ENCODE peak calls at places on chromosomes 13 and 19, in four cellular contexts. F is uterus, W is right lobe of liver, K is heart left ventricle. X is an unnamed sample.

GRCh38 chr13:101752432-101752831 is 300.0 kb downstream of the ITGBL1 start:
- DNase-seq in F (no peak), W (no peak), K (no peak), X (no peak)

GRCh38 chr19:35845215-35846037 is 6.9 kb downstream of the NPHS1 start:
- DNase-seq in F (no peak), W (no peak), K (no peak), X (peak)

GRCh38 chr13:113548778-113549621 is 35.6 kb upstream of the TFDP1 start:
- DNase-seq in F (peak), W (no peak), K (no peak), X (no peak)

GRCh38 chr19:848457-848921 is 3.6 kb upstream of the ELANE start:
- DNase-seq in F (no peak), W (no peak), K (no peak), X (no peak)

GRCh38 chr13:100088648-100089601 is at the start of gene PCCA:
- DNase-seq in F (peak), W (peak), K (peak), X (peak)

GRCh38 chr19:8363803-8364771 is at the start of gene ANGPTL4:
- DNase-seq in F (peak), W (peak), K (peak), X (peak)

GRCh38 chr13:113245858-113246791 is 36.7 kb downstream of the CUL4A start:
- DNase-seq in F (no peak), W (no peak), K (no peak), X (no peak)

GRCh38 chr19:927044-927706 is 1.3 kb downstream of the ARID3A start:
- DNase-seq in F (peak), W (peak), K (peak), X (no peak)

GRCh38 chr19:35805518-35806102 is 7.0 kb downstream of the PRODH2 start:
- DNase-seq in F (no peak), W (no peak), K (no peak), X (no peak)

GRCh38 chr19:55069137-55069858 is 6.3 kb upstream of the RDH13 start:
- DNase-seq in F (no peak), W (no peak), K (no peak), X (peak)

GRCh38 chr13:113220141-113220598 is 10.8 kb downstream of the CUL4A start:
- DNase-seq in F (no peak), W (peak), K (no peak), X (no peak)

GRCh38 chr19:31979362-31979761 is 366.0 kb upstream of the ZNF507 start:
- DNase-seq in F (no peak), W (no peak), K (no peak), X (no peak)

GRCh38 chr19:43719378-43719868 is 3.5 kb downstream of the IRGC start:
- DNase-seq in F (no peak), W (no peak), K (no peak), X (no peak)

GRCh38 chr13:37488682-37489081 is 109.9 kb downstream of the POSTN start:
- DNase-seq in F (no peak), W (no peak), K (no peak), X (no peak)

GRCh38 chr13:80040219-80040976 is 300.5 kb downstream of the SPRY2 start:
- DNase-seq in F (no peak), W (no peak), K (no peak), X (no peak)

GRCh38 chr19:34574704-34575103 is 93.1 kb downstream of the WTIP start:
- DNase-seq in F (no peak), W (no peak), K (no peak), X (no peak)

GRCh38 chr19:46393456-46394397 is 19.6 kb downstream of the CCDC8 start:
- DNase-seq in F (no peak), W (no peak), K (no peak), X (no peak)

GRCh38 chr13:44191504-44192171 is 182.0 kb upstream of the SERP2 start:
- DNase-seq in F (peak), W (peak), K (peak), X (peak)

GRCh38 chr13:40933508-40933907 is 85.6 kb downstream of the ELF1 start:
- DNase-seq in F (no peak), W (no peak), K (no peak), X (peak)
- H3K27ac ChIP-seq in F (no peak), W (no peak), K (no peak), X (peak)

DNA sequence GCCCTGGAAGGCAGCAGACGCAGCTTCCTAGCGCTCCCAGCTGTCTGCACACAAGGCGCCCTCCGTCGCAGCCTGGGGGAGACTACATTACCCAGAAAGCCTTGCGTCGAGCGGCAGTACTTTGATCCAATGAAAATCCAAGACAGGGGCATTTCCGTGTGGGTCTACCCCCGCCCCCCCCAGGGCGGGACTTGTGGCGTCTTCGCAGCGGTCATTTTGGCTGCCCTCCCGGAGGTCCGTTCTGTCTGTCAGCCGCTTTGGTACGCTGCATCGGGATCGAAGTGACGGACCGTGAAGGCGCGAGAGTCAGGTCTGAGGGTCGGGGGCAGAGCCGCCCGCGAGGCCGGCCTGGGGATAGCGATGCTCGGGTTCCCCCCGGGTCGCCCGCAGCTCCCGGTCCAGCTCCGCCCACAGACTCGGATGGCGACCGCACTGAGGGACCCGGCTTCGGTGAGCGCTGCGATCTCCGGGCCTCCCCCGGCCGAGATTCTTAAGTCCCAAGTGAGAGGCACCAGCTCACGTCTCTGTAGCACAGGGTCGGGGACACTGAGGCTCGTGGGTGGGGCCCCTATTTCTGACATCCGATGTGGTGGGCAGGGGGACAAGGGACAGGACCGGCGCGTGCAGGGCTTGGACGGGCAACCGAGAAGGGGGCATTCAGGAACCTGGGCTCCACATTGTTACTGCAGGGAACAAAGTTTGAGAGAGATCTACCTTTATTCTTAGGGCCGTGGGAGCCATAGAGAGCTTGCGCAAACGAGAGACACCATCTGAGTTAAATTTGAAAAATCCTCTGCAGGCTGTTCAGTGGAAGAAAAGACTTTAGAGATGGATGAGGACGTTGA is at the start of gene ZNF211:
- DNase-seq in F (peak), W (peak), K (peak), X (peak)
- TF ChIP-seq CTCF in F (no peak), W (no peak), K (peak), X (no peak)

GRCh38 chr19:51703655-51704515 is 10.8 kb downstream of the SPACA6 start:
- DNase-seq in F (peak), W (peak), K (peak), X (peak)
- TF ChIP-seq POLR2A in F (peak), W (peak), K (peak), X (peak)

DNA sequence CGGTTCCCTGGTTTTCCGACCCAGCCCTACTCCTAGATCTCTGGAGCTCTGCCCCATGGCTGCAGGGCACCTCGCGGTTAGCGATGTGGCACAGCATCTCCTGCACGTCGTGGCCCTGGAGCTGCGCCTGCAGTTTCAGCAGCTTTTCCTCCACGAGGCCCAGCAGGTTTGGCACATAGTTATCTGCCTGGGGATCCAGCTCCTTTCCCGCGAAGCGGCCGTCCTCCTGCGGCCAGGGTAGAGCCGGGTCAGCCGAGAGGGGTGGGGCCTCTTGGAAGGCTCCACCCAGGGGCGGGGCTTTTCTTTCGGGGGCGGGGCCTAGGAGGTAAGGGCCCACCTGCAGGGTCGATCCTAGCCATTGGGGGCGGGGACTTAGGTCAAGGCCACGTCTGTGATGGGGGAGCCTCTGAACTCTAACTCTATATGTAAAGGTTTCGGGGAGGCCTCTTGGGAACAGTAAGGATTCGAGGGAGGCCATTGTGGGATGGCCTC is 2.5 kb upstream of the RGL3 start:
- DNase-seq in F (no peak), W (peak), K (peak), X (no peak)
- H3K27ac ChIP-seq in F (peak), W (no peak), K (no peak), X (no peak)

GRCh38 chr19:14135985-14136508 is 342 bp downstream of the ASF1B start:
- DNase-seq in F (no peak), W (no peak), K (no peak), X (no peak)

GRCh38 chr19:14138576-14139265 is 2.3 kb upstream of the ASF1B start:
- DNase-seq in F (no peak), W (no peak), K (no peak), X (no peak)

GRCh38 chr19:14135355-14135754 is 1.0 kb downstream of the ASF1B start:
- DNase-seq in F (no peak), W (no peak), K (no peak), X (no peak)

GRCh38 chr19:14139944-14140343 is 3.6 kb upstream of the ASF1B start:
- DNase-seq in F (no peak), W (no peak), K (no peak), X (no peak)

GRCh38 chr19:14136509-14137281 is at the start of gene ASF1B:
- DNase-seq in F (peak), W (peak), K (peak), X (peak)
- TF ChIP-seq CTCF in F (peak), W (peak), K (peak), X (peak)

DNA sequence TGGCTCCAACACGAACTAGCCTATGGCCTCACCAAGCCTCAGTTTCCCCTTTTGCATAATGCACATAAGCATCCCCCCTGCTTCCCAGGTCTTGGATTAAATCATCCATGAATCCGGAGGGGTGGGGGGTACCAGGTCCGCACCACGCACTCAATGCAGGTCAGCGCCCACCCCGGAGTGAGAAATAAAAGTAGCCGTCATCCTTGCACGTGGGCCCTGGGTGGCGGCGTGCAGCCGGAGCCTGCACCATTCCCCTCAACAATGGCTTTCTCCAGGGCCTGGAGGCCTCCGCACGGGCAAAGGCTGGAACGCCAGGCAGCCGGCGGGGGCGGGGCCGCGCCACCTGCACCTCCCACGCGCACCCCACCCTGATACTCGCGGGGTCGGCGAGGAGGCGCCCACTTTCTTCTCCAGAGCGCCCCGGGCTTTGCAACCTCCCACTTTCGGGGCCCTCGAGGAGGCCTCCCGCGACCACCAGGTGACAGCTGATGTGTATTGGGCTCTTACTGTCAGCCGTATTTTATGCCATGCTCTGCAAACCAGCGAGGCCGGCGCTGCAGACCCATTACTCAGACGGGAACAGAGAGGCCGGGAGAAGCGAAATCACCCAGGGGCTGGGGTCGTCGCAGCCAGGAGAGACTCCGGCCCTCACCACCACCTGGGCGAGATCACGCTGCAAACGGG is 767 bp upstream of the GADD45B start:
- DNase-seq in F (peak), W (peak), K (peak), X (peak)
- TF ChIP-seq POLR2A in F (no peak), W (peak), K (no peak), X (no peak)

GRCh38 chr13:21344662-21345176 is 114.4 kb downstream of the ZDHHC20 start:
- DNase-seq in F (no peak), W (no peak), K (no peak), X (no peak)
- H3K27ac ChIP-seq in F (no peak), W (no peak), K (peak), X (no peak)

GRCh38 chr13:97658556-97658955 is 224.6 kb downstream of the RAP2A start:
- DNase-seq in F (no peak), W (no peak), K (no peak), X (no peak)

GRCh38 chr13:97653741-97654140 is 219.8 kb downstream of the RAP2A start:
- DNase-seq in F (no peak), W (no peak), K (no peak), X (no peak)

GRCh38 chr13:97660488-97661086 is 226.6 kb downstream of the RAP2A start:
- DNase-seq in F (no peak), W (no peak), K (peak), X (no peak)

DNA sequence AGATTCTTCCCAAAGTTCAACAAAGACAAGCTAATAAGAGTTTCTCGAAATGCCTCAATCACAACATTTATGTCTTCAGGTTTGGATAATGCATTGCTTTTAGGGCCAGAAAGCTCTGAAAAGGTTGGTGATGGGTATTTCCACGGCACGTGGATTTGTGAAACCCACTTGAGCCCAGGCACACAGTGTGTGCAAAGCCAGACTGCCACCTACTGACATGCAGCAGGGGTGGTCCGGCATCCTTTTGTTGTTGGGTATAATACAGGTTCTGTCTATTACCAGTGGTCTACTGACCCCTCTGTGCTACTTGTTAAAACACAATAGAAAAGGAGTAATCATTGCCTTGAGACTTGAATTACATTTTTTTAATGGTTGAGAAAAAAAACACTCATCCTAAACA is 225.6 kb downstream of the RAP2A start:
- DNase-seq in F (no peak), W (no peak), K (peak), X (no peak)
- TF ChIP-seq CTCF in F (no peak), W (peak), K (peak), X (no peak)

GRCh38 chr19:17088552-17088951 is 13.0 kb downstream of the MYO9B start:
- DNase-seq in F (no peak), W (no peak), K (no peak), X (no peak)

GRCh38 chr19:17090501-17091074 is 15.0 kb downstream of the MYO9B start:
- DNase-seq in F (no peak), W (no peak), K (no peak), X (peak)

GRCh38 chr19:17089238-17089637 is 13.7 kb downstream of the MYO9B start:
- DNase-seq in F (peak), W (no peak), K (no peak), X (no peak)

GRCh38 chr19:17092696-17093095 is 17.1 kb downstream of the MYO9B start:
- DNase-seq in F (no peak), W (no peak), K (no peak), X (no peak)

DNA sequence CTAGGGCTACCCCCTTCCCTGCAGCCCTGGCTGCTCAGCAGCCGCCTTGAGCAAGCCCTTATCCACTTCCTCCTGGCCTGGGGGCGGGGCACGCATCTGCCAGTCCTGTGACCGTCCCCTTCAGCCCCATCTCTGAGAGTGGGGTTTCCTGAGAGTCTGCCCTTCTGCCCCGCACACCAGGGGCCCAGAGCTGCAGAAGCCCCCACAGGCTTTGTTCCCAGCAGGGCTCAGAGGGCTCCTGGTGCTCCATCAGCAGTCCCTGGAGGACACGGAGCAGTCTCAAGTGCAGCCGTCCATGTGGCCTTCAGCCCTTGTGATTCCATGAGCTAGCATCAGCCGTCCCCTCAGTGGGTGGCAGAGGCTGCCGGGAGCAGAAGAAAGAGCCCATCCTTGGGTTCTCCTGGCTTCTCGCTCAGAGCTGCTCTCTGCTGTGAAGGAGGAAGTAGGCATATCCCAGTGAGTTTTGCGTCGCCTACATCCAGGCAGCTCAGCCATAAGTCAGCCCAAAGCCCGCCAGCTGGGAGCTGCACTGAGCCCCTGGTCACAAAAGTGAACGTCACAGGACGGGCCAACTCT is 16.3 kb downstream of the MYO9B start:
- DNase-seq in F (no peak), W (peak), K (peak), X (peak)
- TF ChIP-seq POLR2A in F (no peak), W (no peak), K (no peak), X (no peak)

DNA sequence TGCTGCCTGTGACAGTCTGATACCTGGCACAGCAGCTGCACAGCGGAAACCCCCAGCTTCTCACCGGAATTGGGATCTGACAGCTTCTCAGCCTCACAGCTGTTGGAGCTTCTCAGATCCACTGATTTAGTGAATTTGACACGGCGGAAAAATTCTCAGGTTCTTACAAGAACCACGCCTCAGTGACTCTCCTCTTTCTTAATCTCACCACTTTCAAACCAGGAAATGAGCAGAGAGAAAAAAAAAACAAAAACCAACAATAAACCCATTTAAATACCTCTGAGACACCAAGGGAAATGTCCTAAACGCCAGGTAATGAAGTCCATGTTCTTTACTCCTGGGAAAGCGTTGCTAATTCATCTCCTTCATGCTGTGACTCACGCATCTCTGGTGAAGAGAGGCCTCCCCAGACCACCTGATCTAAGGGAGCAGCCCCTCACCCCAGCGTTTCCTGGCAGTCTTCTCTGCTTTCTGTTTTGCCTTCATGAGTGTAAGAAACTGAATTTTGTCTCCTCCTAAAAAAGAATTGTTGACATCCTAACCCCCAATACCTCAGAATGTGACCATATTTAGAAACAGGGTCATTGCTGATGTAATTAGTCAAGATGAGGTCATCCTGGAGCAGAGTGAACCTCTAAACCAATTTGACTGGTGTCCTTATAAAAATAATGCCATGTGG is 15.9 kb upstream of the IZUMO2 start:
- DNase-seq in F (no peak), W (no peak), K (no peak), X (no peak)
- H3K27ac ChIP-seq in F (no peak), W (no peak), K (no peak), X (peak)

X was measured in Peyer's patch.